ENCODE peak calls at places on chromosome 21, in six cellular contexts. One of them, this sample, is unnamed.

GRCh38 chr21:42350271-42350885 is 416 bp downstream of the TFF2 start:
- DNase-seq in activated T-helper 1 cell treated with anti-CD3 and anti-CD28 coated beads, Interleukin-2, amount 50 U/mL, for 16 hours: no peak
- DNase-seq in SJSA1: peak
- DNase-seq in H9: no peak
- DNase-seq in upper lobe of right lung: peak
- DNase-seq in fibroblast of pulmonary artery: no peak
- DNase-seq in this sample: no peak

GRCh38 chr21:26169611-26170470 is 729 bp downstream of the APP start:
- DNase-seq in activated T-helper 1 cell treated with anti-CD3 and anti-CD28 coated beads, Interleukin-2, amount 50 U/mL, for 16 hours: peak
- DNase-seq in SJSA1: peak
- DNase-seq in H9: peak
- DNase-seq in upper lobe of right lung: peak
- DNase-seq in fibroblast of pulmonary artery: peak
- DNase-seq in this sample: peak

GRCh38 chr21:38916214-38916964 is 110.7 kb downstream of the ETS2 start:
- DNase-seq in activated T-helper 1 cell treated with anti-CD3 and anti-CD28 coated beads, Interleukin-2, amount 50 U/mL, for 16 hours: no peak
- DNase-seq in SJSA1: no peak
- DNase-seq in H9: no peak
- DNase-seq in upper lobe of right lung: no peak
- DNase-seq in fibroblast of pulmonary artery: no peak
- DNase-seq in this sample: no peak

GRCh38 chr21:37210017-37210593 is 57.0 kb downstream of the VPS26C start:
- DNase-seq in activated T-helper 1 cell treated with anti-CD3 and anti-CD28 coated beads, Interleukin-2, amount 50 U/mL, for 16 hours: no peak
- DNase-seq in SJSA1: no peak
- DNase-seq in H9: no peak
- DNase-seq in upper lobe of right lung: no peak
- DNase-seq in fibroblast of pulmonary artery: no peak
- DNase-seq in this sample: no peak

GRCh38 chr21:14114251-14114650 is 96.5 kb downstream of the LIPI start:
- DNase-seq in activated T-helper 1 cell treated with anti-CD3 and anti-CD28 coated beads, Interleukin-2, amount 50 U/mL, for 16 hours: no peak
- DNase-seq in SJSA1: no peak
- DNase-seq in H9: peak
- DNase-seq in upper lobe of right lung: no peak
- DNase-seq in fibroblast of pulmonary artery: no peak
- DNase-seq in this sample: no peak

GRCh38 chr21:28066051-28066450 is 926.6 kb downstream of the LTN1 start:
- DNase-seq in activated T-helper 1 cell treated with anti-CD3 and anti-CD28 coated beads, Interleukin-2, amount 50 U/mL, for 16 hours: no peak
- DNase-seq in SJSA1: no peak
- DNase-seq in H9: no peak
- DNase-seq in upper lobe of right lung: no peak
- DNase-seq in fibroblast of pulmonary artery: no peak
- DNase-seq in this sample: peak

GRCh38 chr21:46418265-46418946 is 40.3 kb upstream of the DIP2A start:
- DNase-seq in activated T-helper 1 cell treated with anti-CD3 and anti-CD28 coated beads, Interleukin-2, amount 50 U/mL, for 16 hours: no peak
- DNase-seq in SJSA1: no peak
- DNase-seq in H9: no peak
- DNase-seq in upper lobe of right lung: no peak
- DNase-seq in fibroblast of pulmonary artery: no peak
- DNase-seq in this sample: no peak

GRCh38 chr21:14942801-14943490 is 121.9 kb downstream of the NRIP1 start:
- DNase-seq in activated T-helper 1 cell treated with anti-CD3 and anti-CD28 coated beads, Interleukin-2, amount 50 U/mL, for 16 hours: no peak
- DNase-seq in SJSA1: no peak
- DNase-seq in H9: no peak
- DNase-seq in upper lobe of right lung: no peak
- DNase-seq in fibroblast of pulmonary artery: peak
- DNase-seq in this sample: no peak

GRCh38 chr21:37660709-37661108 is 255.5 kb downstream of the KCNJ6 start:
- DNase-seq in activated T-helper 1 cell treated with anti-CD3 and anti-CD28 coated beads, Interleukin-2, amount 50 U/mL, for 16 hours: no peak
- DNase-seq in SJSA1: no peak
- DNase-seq in H9: no peak
- DNase-seq in upper lobe of right lung: no peak
- DNase-seq in fibroblast of pulmonary artery: no peak
- DNase-seq in this sample: no peak

GRCh38 chr21:36499578-36500471 is 19.9 kb upstream of the CLDN14 start:
- DNase-seq in activated T-helper 1 cell treated with anti-CD3 and anti-CD28 coated beads, Interleukin-2, amount 50 U/mL, for 16 hours: no peak
- DNase-seq in SJSA1: peak
- DNase-seq in H9: no peak
- DNase-seq in upper lobe of right lung: peak
- DNase-seq in fibroblast of pulmonary artery: peak
- DNase-seq in this sample: no peak

GRCh38 chr21:30480145-30480544 is at the start of gene KRTAP19-1:
- DNase-seq in activated T-helper 1 cell treated with anti-CD3 and anti-CD28 coated beads, Interleukin-2, amount 50 U/mL, for 16 hours: no peak
- DNase-seq in SJSA1: no peak
- DNase-seq in H9: no peak
- DNase-seq in upper lobe of right lung: no peak
- DNase-seq in fibroblast of pulmonary artery: no peak
- DNase-seq in this sample: no peak

GRCh38 chr21:39048574-39048973 is 134.7 kb downstream of the PSMG1 start:
- DNase-seq in activated T-helper 1 cell treated with anti-CD3 and anti-CD28 coated beads, Interleukin-2, amount 50 U/mL, for 16 hours: no peak
- DNase-seq in SJSA1: no peak
- DNase-seq in H9: no peak
- DNase-seq in upper lobe of right lung: no peak
- DNase-seq in fibroblast of pulmonary artery: peak
- DNase-seq in this sample: no peak

GRCh38 chr21:45548711-45549491 is 6.7 kb upstream of the SLC19A1 start:
- DNase-seq in activated T-helper 1 cell treated with anti-CD3 and anti-CD28 coated beads, Interleukin-2, amount 50 U/mL, for 16 hours: no peak
- DNase-seq in SJSA1: no peak
- DNase-seq in H9: no peak
- DNase-seq in upper lobe of right lung: no peak
- DNase-seq in fibroblast of pulmonary artery: no peak
- DNase-seq in this sample: no peak

GRCh38 chr21:44360174-44360573 is 6.8 kb downstream of the TRPM2 start:
- DNase-seq in activated T-helper 1 cell treated with anti-CD3 and anti-CD28 coated beads, Interleukin-2, amount 50 U/mL, for 16 hours: no peak
- DNase-seq in SJSA1: no peak
- DNase-seq in H9: no peak
- DNase-seq in upper lobe of right lung: no peak
- DNase-seq in fibroblast of pulmonary artery: no peak
- DNase-seq in this sample: peak

GRCh38 chr21:43667191-43667904 is 8.0 kb downstream of the RRP1B start:
- DNase-seq in activated T-helper 1 cell treated with anti-CD3 and anti-CD28 coated beads, Interleukin-2, amount 50 U/mL, for 16 hours: no peak
- DNase-seq in SJSA1: no peak
- DNase-seq in H9: no peak
- DNase-seq in upper lobe of right lung: no peak
- DNase-seq in fibroblast of pulmonary artery: peak
- DNase-seq in this sample: no peak

GRCh38 chr21:29018540-29018939 is 609 bp downstream of the RWDD2B start:
- DNase-seq in activated T-helper 1 cell treated with anti-CD3 and anti-CD28 coated beads, Interleukin-2, amount 50 U/mL, for 16 hours: no peak
- DNase-seq in SJSA1: no peak
- DNase-seq in H9: no peak
- DNase-seq in upper lobe of right lung: no peak
- DNase-seq in fibroblast of pulmonary artery: peak
- DNase-seq in this sample: peak

GRCh38 chr21:17745086-17745485 is 74.1 kb downstream of the C21orf91 start:
- DNase-seq in activated T-helper 1 cell treated with anti-CD3 and anti-CD28 coated beads, Interleukin-2, amount 50 U/mL, for 16 hours: no peak
- DNase-seq in SJSA1: no peak
- DNase-seq in H9: no peak
- DNase-seq in upper lobe of right lung: no peak
- DNase-seq in fibroblast of pulmonary artery: no peak
- DNase-seq in this sample: no peak

GRCh38 chr21:28402616-28402989 is 590.1 kb downstream of the LTN1 start:
- DNase-seq in activated T-helper 1 cell treated with anti-CD3 and anti-CD28 coated beads, Interleukin-2, amount 50 U/mL, for 16 hours: no peak
- DNase-seq in SJSA1: no peak
- DNase-seq in H9: no peak
- DNase-seq in upper lobe of right lung: no peak
- DNase-seq in fibroblast of pulmonary artery: peak
- DNase-seq in this sample: no peak

GRCh38 chr21:46161180-46161799 is 5.9 kb upstream of the FTCD start:
- DNase-seq in activated T-helper 1 cell treated with anti-CD3 and anti-CD28 coated beads, Interleukin-2, amount 50 U/mL, for 16 hours: peak
- DNase-seq in SJSA1: no peak
- DNase-seq in H9: peak
- DNase-seq in upper lobe of right lung: no peak
- DNase-seq in fibroblast of pulmonary artery: no peak
- DNase-seq in this sample: no peak

GRCh38 chr21:34881421-34881820 is 167.7 kb downstream of the RUNX1 start:
- DNase-seq in activated T-helper 1 cell treated with anti-CD3 and anti-CD28 coated beads, Interleukin-2, amount 50 U/mL, for 16 hours: no peak
- DNase-seq in SJSA1: peak
- DNase-seq in H9: no peak
- DNase-seq in upper lobe of right lung: no peak
- DNase-seq in fibroblast of pulmonary artery: peak
- DNase-seq in this sample: no peak

GRCh38 chr21:44615881-44616590 is 4.2 kb downstream of the KRTAP10-8 start:
- DNase-seq in activated T-helper 1 cell treated with anti-CD3 and anti-CD28 coated beads, Interleukin-2, amount 50 U/mL, for 16 hours: no peak
- DNase-seq in SJSA1: no peak
- DNase-seq in H9: no peak
- DNase-seq in upper lobe of right lung: peak
- DNase-seq in fibroblast of pulmonary artery: no peak
- DNase-seq in this sample: peak

GRCh38 chr21:14453339-14453738 is 70.4 kb upstream of the HSPA13 start:
- DNase-seq in activated T-helper 1 cell treated with anti-CD3 and anti-CD28 coated beads, Interleukin-2, amount 50 U/mL, for 16 hours: no peak
- DNase-seq in SJSA1: no peak
- DNase-seq in H9: no peak
- DNase-seq in upper lobe of right lung: no peak
- DNase-seq in fibroblast of pulmonary artery: no peak
- DNase-seq in this sample: peak

GRCh38 chr21:45877160-45877438 is 104.5 kb upstream of the COL6A1 start:
- DNase-seq in activated T-helper 1 cell treated with anti-CD3 and anti-CD28 coated beads, Interleukin-2, amount 50 U/mL, for 16 hours: no peak
- DNase-seq in SJSA1: no peak
- DNase-seq in H9: no peak
- DNase-seq in upper lobe of right lung: no peak
- DNase-seq in fibroblast of pulmonary artery: no peak
- DNase-seq in this sample: no peak

GRCh38 chr21:33230518-33231324 is 983 bp downstream of the IFNAR2 start:
- DNase-seq in activated T-helper 1 cell treated with anti-CD3 and anti-CD28 coated beads, Interleukin-2, amount 50 U/mL, for 16 hours: no peak
- DNase-seq in SJSA1: peak
- DNase-seq in H9: peak
- DNase-seq in upper lobe of right lung: peak
- DNase-seq in fibroblast of pulmonary artery: peak
- DNase-seq in this sample: peak

GRCh38 chr21:37903396-37903795 is 12.9 kb downstream of the KCNJ6 start:
- DNase-seq in activated T-helper 1 cell treated with anti-CD3 and anti-CD28 coated beads, Interleukin-2, amount 50 U/mL, for 16 hours: no peak
- DNase-seq in SJSA1: no peak
- DNase-seq in H9: no peak
- DNase-seq in upper lobe of right lung: no peak
- DNase-seq in fibroblast of pulmonary artery: no peak
- DNase-seq in this sample: no peak

GRCh38 chr21:37675202-37675801 is 241.0 kb downstream of the KCNJ6 start:
- DNase-seq in activated T-helper 1 cell treated with anti-CD3 and anti-CD28 coated beads, Interleukin-2, amount 50 U/mL, for 16 hours: peak
- DNase-seq in SJSA1: no peak
- DNase-seq in H9: peak
- DNase-seq in upper lobe of right lung: peak
- DNase-seq in fibroblast of pulmonary artery: peak
- DNase-seq in this sample: peak

GRCh38 chr21:27646691-27647090 is 679.8 kb upstream of the ADAMTS5 start:
- DNase-seq in activated T-helper 1 cell treated with anti-CD3 and anti-CD28 coated beads, Interleukin-2, amount 50 U/mL, for 16 hours: no peak
- DNase-seq in SJSA1: no peak
- DNase-seq in H9: no peak
- DNase-seq in upper lobe of right lung: no peak
- DNase-seq in fibroblast of pulmonary artery: no peak
- DNase-seq in this sample: no peak

GRCh38 chr21:45255381-45256020 is 32.2 kb downstream of the POFUT2 start:
- DNase-seq in activated T-helper 1 cell treated with anti-CD3 and anti-CD28 coated beads, Interleukin-2, amount 50 U/mL, for 16 hours: no peak
- DNase-seq in SJSA1: no peak
- DNase-seq in H9: peak
- DNase-seq in upper lobe of right lung: no peak
- DNase-seq in fibroblast of pulmonary artery: no peak
- DNase-seq in this sample: peak

GRCh38 chr21:24514081-24514733 is 1093.1 kb downstream of the MRPL39 start:
- DNase-seq in activated T-helper 1 cell treated with anti-CD3 and anti-CD28 coated beads, Interleukin-2, amount 50 U/mL, for 16 hours: no peak
- DNase-seq in SJSA1: no peak
- DNase-seq in H9: no peak
- DNase-seq in upper lobe of right lung: no peak
- DNase-seq in fibroblast of pulmonary artery: peak
- DNase-seq in this sample: peak

GRCh38 chr21:31251686-31252085 is 92.4 kb downstream of the TIAM1 start:
- DNase-seq in activated T-helper 1 cell treated with anti-CD3 and anti-CD28 coated beads, Interleukin-2, amount 50 U/mL, for 16 hours: no peak
- DNase-seq in SJSA1: no peak
- DNase-seq in H9: no peak
- DNase-seq in upper lobe of right lung: no peak
- DNase-seq in fibroblast of pulmonary artery: no peak
- DNase-seq in this sample: no peak

GRCh38 chr21:38625000-38625399 is 126.7 kb upstream of the ERG start:
- DNase-seq in activated T-helper 1 cell treated with anti-CD3 and anti-CD28 coated beads, Interleukin-2, amount 50 U/mL, for 16 hours: no peak
- DNase-seq in SJSA1: no peak
- DNase-seq in H9: no peak
- DNase-seq in upper lobe of right lung: no peak
- DNase-seq in fibroblast of pulmonary artery: no peak
- DNase-seq in this sample: no peak